ENCODE peak calls at places on chromosome 10, in six cellular contexts. Q, R, H, V, I and U are unnamed samples.

GRCh38 chr10:93379366-93380042 is 102.6 kb downstream of the MYOF start:
- DNase-seq in Q (no peak), R (no peak), H (no peak), V (no peak), I (no peak), U (no peak)

GRCh38 chr10:102809753-102810152 is 27.5 kb downstream of the CYP17A1 start:
- DNase-seq in Q (no peak), R (no peak), H (no peak), V (no peak), I (no peak), U (no peak)

GRCh38 chr10:84510121-84510520 is 181.7 kb downstream of the CCSER2 start:
- DNase-seq in Q (no peak), R (no peak), H (no peak), V (no peak), I (no peak), U (no peak)

GRCh38 chr10:47025253-47025539 is 114.0 kb downstream of the PTPN20 start:
- DNase-seq in Q (no peak), R (no peak), H (no peak), V (peak; percentile 55), I (no peak), U (peak; percentile 92)

GRCh38 chr10:91316486-91316885 is 93.7 kb upstream of the HECTD2 start:
- DNase-seq in Q (no peak), R (no peak), H (no peak), V (no peak), I (no peak), U (no peak)

GRCh38 chr10:31317652-31318381 is 1.2 kb upstream of the ZEB1 start:
- DNase-seq in Q (no peak), R (no peak), H (no peak), V (no peak), I (no peak), U (no peak)

GRCh38 chr10:43307306-43307705 is 40.4 kb upstream of the RASGEF1A start:
- DNase-seq in Q (no peak), R (no peak), H (no peak), V (no peak), I (no peak), U (no peak)

GRCh38 chr10:68559872-68560200 is 301 bp upstream of the TET1 start:
- DNase-seq in Q (peak; percentile 57), R (no peak), H (no peak), V (no peak), I (peak; percentile 69), U (no peak)

GRCh38 chr10:72254891-72255568 is 18.7 kb upstream of the DDIT4 start:
- DNase-seq in Q (peak; percentile 84), R (peak; percentile 80), H (no peak), V (peak; percentile 95), I (peak; percentile 98), U (no peak)
- TF ChIP-seq POLR2AphosphoS5 in Q (no peak), R (no peak), H (no peak), V (peak; percentile 63), I (peak; percentile 87), U (peak; percentile 97)

GRCh38 chr10:133259603-133259992 is 17.1 kb downstream of the ADAM8 start:
- DNase-seq in Q (no peak), R (no peak), H (no peak), V (no peak), I (no peak), U (no peak)

GRCh38 chr10:133255323-133255722 is 17.7 kb downstream of the VENTX start:
- DNase-seq in Q (no peak), R (no peak), H (no peak), V (no peak), I (no peak), U (no peak)

GRCh38 chr10:133258818-133259602 is 17.7 kb downstream of the ADAM8 start:
- DNase-seq in Q (peak; percentile 98), R (no peak), H (peak; percentile 64), V (peak; percentile 92), I (peak; percentile 90), U (peak; percentile 94)

GRCh38 chr10:133258066-133258817 is 18.4 kb downstream of the ADAM8 start:
- DNase-seq in Q (peak; percentile 56), R (no peak), H (no peak), V (no peak), I (no peak), U (no peak)

GRCh38 chr10:133257489-133258065 is 19.1 kb downstream of the ADAM8 start:
- DNase-seq in Q (peak; percentile 85), R (peak; percentile 79), H (peak; percentile 2), V (no peak), I (peak; percentile 81), U (no peak)
- TF ChIP-seq POLR2AphosphoS5 in Q (peak; percentile 47), R (no peak), H (no peak), V (no peak), I (no peak), U (peak; percentile 47)

DNA sequence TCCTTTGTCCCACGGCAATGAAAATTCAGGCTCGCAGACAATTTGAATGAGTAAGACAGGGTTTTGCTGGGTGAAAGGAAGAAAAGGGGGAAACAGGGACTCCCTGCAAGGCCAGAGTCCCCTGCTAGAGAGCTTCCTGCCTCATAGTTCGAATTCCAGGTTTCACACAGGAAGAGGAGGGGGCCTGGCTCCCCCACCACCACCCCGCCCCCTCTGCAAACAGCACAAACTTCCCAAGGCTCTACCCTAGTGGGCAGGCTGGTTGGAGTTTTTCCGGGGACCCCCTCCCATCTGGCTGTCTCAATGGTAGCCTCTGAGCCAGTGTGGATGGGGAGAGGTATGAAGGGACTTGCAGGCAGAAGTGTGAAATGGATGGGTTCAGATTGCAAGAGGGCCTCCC is 57.4 kb upstream of the NEBL start:
- DNase-seq in Q (no peak), R (peak; percentile 64), H (no peak), V (no peak), I (no peak), U (no peak)
- TF ChIP-seq POLR2AphosphoS5 in Q (no peak), R (no peak), H (no peak), V (no peak), I (no peak), U (no peak)

GRCh38 chr10:75672842-75673241 is 241.4 kb downstream of the LRMDA start:
- DNase-seq in Q (no peak), R (no peak), H (no peak), V (no peak), I (no peak), U (no peak)
- TF ChIP-seq POLR2AphosphoS5 in Q (no peak), R (no peak), H (no peak), V (no peak), I (no peak), U (no peak)

GRCh38 chr10:79354141-79354540 is 6.9 kb downstream of the PPIF start:
- DNase-seq in Q (peak; percentile 58), R (no peak), H (no peak), V (no peak), I (no peak), U (no peak)
- TF ChIP-seq POLR2AphosphoS5 in Q (peak; percentile 48), R (no peak), H (no peak), V (no peak), I (no peak), U (no peak)